ENCODE peak calls at places on chromosomes 7 and 10, in nine cellular contexts. One of them, this sample, is unnamed.

GRCh38 chr10:91545817-91546216 is 87.1 kb downstream of the PPP1R3C start:
- DNase-seq in CD8-positive, alpha-beta T cell: no peak
- DNase-seq in M059J: no peak
- DNase-seq in DND-41: no peak
- DNase-seq in stimulated activated CD8-positive, alpha-beta memory T cell treated with anti-CD3 and anti-CD28 coated beads, Interleukin-7, amount 100 ng/mL, for 24 hours: no peak
- DNase-seq in NCI-H446: no peak
- DNase-seq in stomach: no peak
- DNase-seq in foreskin fibroblast: no peak
- DNase-seq in endothelial cell: no peak
- DNase-seq in this sample: no peak

GRCh38 chr7:106313966-106314365 is 29.2 kb upstream of the NAMPT start:
- DNase-seq in stimulated activated CD8-positive, alpha-beta memory T cell treated with anti-CD3 and anti-CD28 coated beads, Interleukin-7, amount 100 ng/mL, for 24 hours: no peak
- DNase-seq in stomach: no peak
- DNase-seq in endothelial cell: no peak
- DNase-seq in foreskin fibroblast: no peak
- DNase-seq in DND-41: no peak
- DNase-seq in M059J: no peak
- DNase-seq in NCI-H446: no peak
- DNase-seq in CD8-positive, alpha-beta T cell: no peak
- DNase-seq in this sample: no peak

GRCh38 chr7:44080118-44080517 is 2.2 kb downstream of the POLM start:
- DNase-seq in M059J: no peak
- DNase-seq in stimulated activated CD8-positive, alpha-beta memory T cell treated with anti-CD3 and anti-CD28 coated beads, Interleukin-7, amount 100 ng/mL, for 24 hours: no peak
- DNase-seq in stomach: no peak
- DNase-seq in NCI-H446: no peak
- DNase-seq in DND-41: no peak
- DNase-seq in foreskin fibroblast: no peak
- DNase-seq in endothelial cell: no peak
- DNase-seq in CD8-positive, alpha-beta T cell: no peak
- DNase-seq in this sample: no peak

GRCh38 chr7:43735802-43736603 is 6.7 kb upstream of the COA1 start:
- DNase-seq in CD8-positive, alpha-beta T cell: no peak
- DNase-seq in stomach: no peak
- DNase-seq in M059J: peak; percentile 51
- DNase-seq in stimulated activated CD8-positive, alpha-beta memory T cell treated with anti-CD3 and anti-CD28 coated beads, Interleukin-7, amount 100 ng/mL, for 24 hours: no peak
- DNase-seq in NCI-H446: no peak
- DNase-seq in DND-41: no peak
- DNase-seq in foreskin fibroblast: peak; percentile 24
- DNase-seq in endothelial cell: no peak
- DNase-seq in this sample: no peak

GRCh38 chr10:86177483-86178155 is 189.0 kb downstream of the GRID1 start:
- DNase-seq in endothelial cell: no peak
- DNase-seq in stomach: no peak
- DNase-seq in stimulated activated CD8-positive, alpha-beta memory T cell treated with anti-CD3 and anti-CD28 coated beads, Interleukin-7, amount 100 ng/mL, for 24 hours: no peak
- DNase-seq in CD8-positive, alpha-beta T cell: no peak
- DNase-seq in M059J: no peak
- DNase-seq in foreskin fibroblast: no peak
- DNase-seq in DND-41: no peak
- DNase-seq in NCI-H446: no peak
- DNase-seq in this sample: no peak

GRCh38 chr10:33336606-33337334 is 2.3 kb upstream of the NRP1 start:
- DNase-seq in stomach: no peak
- DNase-seq in foreskin fibroblast: peak; percentile 77
- DNase-seq in endothelial cell: peak; percentile 42
- DNase-seq in NCI-H446: no peak
- DNase-seq in M059J: peak; percentile 53
- DNase-seq in DND-41: no peak
- DNase-seq in CD8-positive, alpha-beta T cell: no peak
- DNase-seq in stimulated activated CD8-positive, alpha-beta memory T cell treated with anti-CD3 and anti-CD28 coated beads, Interleukin-7, amount 100 ng/mL, for 24 hours: no peak
- DNase-seq in this sample: no peak

GRCh38 chr7:16086743-16087142 is 334.6 kb downstream of the CRPPA start:
- DNase-seq in stimulated activated CD8-positive, alpha-beta memory T cell treated with anti-CD3 and anti-CD28 coated beads, Interleukin-7, amount 100 ng/mL, for 24 hours: no peak
- DNase-seq in NCI-H446: no peak
- DNase-seq in CD8-positive, alpha-beta T cell: no peak
- DNase-seq in foreskin fibroblast: no peak
- DNase-seq in stomach: no peak
- DNase-seq in DND-41: no peak
- DNase-seq in endothelial cell: no peak
- DNase-seq in M059J: no peak
- DNase-seq in this sample: no peak

GRCh38 chr10:70565556-70566514 is 36.7 kb downstream of the PRF1 start:
- DNase-seq in stomach: no peak
- DNase-seq in DND-41: no peak
- DNase-seq in foreskin fibroblast: no peak
- DNase-seq in NCI-H446: no peak
- DNase-seq in CD8-positive, alpha-beta T cell: no peak
- DNase-seq in M059J: no peak
- DNase-seq in stimulated activated CD8-positive, alpha-beta memory T cell treated with anti-CD3 and anti-CD28 coated beads, Interleukin-7, amount 100 ng/mL, for 24 hours: no peak
- DNase-seq in endothelial cell: no peak
- DNase-seq in this sample: no peak

GRCh38 chr10:88745633-88746032 is 14.2 kb upstream of the LIPN start:
- DNase-seq in stomach: no peak
- DNase-seq in NCI-H446: no peak
- DNase-seq in CD8-positive, alpha-beta T cell: no peak
- DNase-seq in endothelial cell: no peak
- DNase-seq in stimulated activated CD8-positive, alpha-beta memory T cell treated with anti-CD3 and anti-CD28 coated beads, Interleukin-7, amount 100 ng/mL, for 24 hours: no peak
- DNase-seq in M059J: no peak
- DNase-seq in foreskin fibroblast: no peak
- DNase-seq in DND-41: no peak
- DNase-seq in this sample: no peak

GRCh38 chr10:123227706-123228105 is 73.5 kb downstream of the BUB3 start:
- DNase-seq in M059J: peak; percentile 5
- DNase-seq in endothelial cell: no peak
- DNase-seq in NCI-H446: no peak
- DNase-seq in stomach: no peak
- DNase-seq in stimulated activated CD8-positive, alpha-beta memory T cell treated with anti-CD3 and anti-CD28 coated beads, Interleukin-7, amount 100 ng/mL, for 24 hours: no peak
- DNase-seq in foreskin fibroblast: no peak
- DNase-seq in DND-41: no peak
- DNase-seq in CD8-positive, alpha-beta T cell: no peak
- DNase-seq in this sample: no peak

GRCh38 chr7:22121702-22122474 is 176.2 kb upstream of the CDCA7L start:
- DNase-seq in DND-41: no peak
- DNase-seq in stomach: no peak
- DNase-seq in CD8-positive, alpha-beta T cell: no peak
- DNase-seq in M059J: no peak
- DNase-seq in stimulated activated CD8-positive, alpha-beta memory T cell treated with anti-CD3 and anti-CD28 coated beads, Interleukin-7, amount 100 ng/mL, for 24 hours: no peak
- DNase-seq in NCI-H446: no peak
- DNase-seq in foreskin fibroblast: peak; percentile 31
- DNase-seq in endothelial cell: peak; percentile 21
- DNase-seq in this sample: peak; percentile 9

GRCh38 chr7:23184709-23185354 is 3.0 kb downstream of the NUP42 start:
- DNase-seq in endothelial cell: peak; percentile 64
- DNase-seq in DND-41: peak; percentile 49
- DNase-seq in stomach: no peak
- DNase-seq in stimulated activated CD8-positive, alpha-beta memory T cell treated with anti-CD3 and anti-CD28 coated beads, Interleukin-7, amount 100 ng/mL, for 24 hours: no peak
- DNase-seq in CD8-positive, alpha-beta T cell: no peak
- DNase-seq in M059J: peak; percentile 61
- DNase-seq in NCI-H446: peak; percentile 16
- DNase-seq in foreskin fibroblast: peak; percentile 81
- DNase-seq in this sample: no peak

GRCh38 chr10:47020491-47020890 is 109.3 kb downstream of the PTPN20 start:
- DNase-seq in foreskin fibroblast: peak; percentile 32
- DNase-seq in stomach: peak; percentile 22
- DNase-seq in endothelial cell: no peak
- DNase-seq in DND-41: no peak
- DNase-seq in M059J: peak; percentile 49
- DNase-seq in NCI-H446: no peak
- DNase-seq in stimulated activated CD8-positive, alpha-beta memory T cell treated with anti-CD3 and anti-CD28 coated beads, Interleukin-7, amount 100 ng/mL, for 24 hours: no peak
- DNase-seq in CD8-positive, alpha-beta T cell: no peak
- DNase-seq in this sample: no peak

GRCh38 chr7:44145969-44146897 is 5.1 kb upstream of the MYL7 start:
- DNase-seq in NCI-H446: no peak
- DNase-seq in foreskin fibroblast: peak; percentile 78
- DNase-seq in DND-41: no peak
- DNase-seq in CD8-positive, alpha-beta T cell: peak; percentile 31
- DNase-seq in endothelial cell: peak; percentile 59
- DNase-seq in M059J: peak; percentile 18
- DNase-seq in stimulated activated CD8-positive, alpha-beta memory T cell treated with anti-CD3 and anti-CD28 coated beads, Interleukin-7, amount 100 ng/mL, for 24 hours: peak; percentile 28
- DNase-seq in stomach: peak; percentile 83
- DNase-seq in this sample: peak; percentile 41

GRCh38 chr7:80644054-80644453 is 5.6 kb downstream of the CD36 start:
- DNase-seq in NCI-H446: no peak
- DNase-seq in endothelial cell: no peak
- DNase-seq in stomach: no peak
- DNase-seq in CD8-positive, alpha-beta T cell: no peak
- DNase-seq in stimulated activated CD8-positive, alpha-beta memory T cell treated with anti-CD3 and anti-CD28 coated beads, Interleukin-7, amount 100 ng/mL, for 24 hours: no peak
- DNase-seq in DND-41: no peak
- DNase-seq in foreskin fibroblast: no peak
- DNase-seq in M059J: no peak
- DNase-seq in this sample: no peak

This sample was measured in T-helper 1 cell.